ENCODE peak calls at places on chromosome 17, in nine cellular contexts. Y is GM12891; Q is GM12865; L is lower lobe of right lung; F is stimulated activated naive B cell treated with anti-CD40 and anti-IgM and Interleukin-4, amounts not matched to agents 10 μg/mL and 1 μg/mL and 100 μg/mL, for 72 hours; Z is effector CD8-positive, alpha-beta T cell; V is T-helper 1 cell; K is LoVo; T is GDM1. C is an unnamed sample.
A peak's percentile ranks its signal among the peaks of the same experiment; 100 is the strongest.

GRCh38 chr17:52790359-52790955 is 631.9 kb upstream of the CA10 start:
- DNase-seq in Y (no peak), Q (no peak), L (no peak), F (no peak), Z (no peak), V (no peak), K (no peak), T (no peak), C (no peak)

GRCh38 chr17:51397361-51398127 is 137.2 kb downstream of the UTP18 start:
- DNase-seq in Y (no peak), Q (no peak), L (no peak), F (no peak), Z (no peak), V (no peak), K (peak; percentile 23), T (no peak), C (no peak)

GRCh38 chr17:42422412-42422957 is 571 bp downstream of the CAVIN1 start:
- DNase-seq in Y (peak; percentile 48), Q (peak; percentile 45), L (peak; percentile 68), F (no peak), Z (no peak), V (no peak), K (peak; percentile 30), T (no peak), C (peak; percentile 27)

GRCh38 chr17:75130632-75131277 is 787 bp downstream of the NT5C start:
- DNase-seq in Y (peak; percentile 57), Q (peak; percentile 68), L (peak; percentile 66), F (no peak), Z (peak; percentile 20), V (peak; percentile 20), K (peak; percentile 65), T (no peak), C (peak; percentile 26)

GRCh38 chr17:54348234-54348633 is 525.5 kb downstream of the KIF2B start:
- DNase-seq in Y (no peak), Q (no peak), L (no peak), F (no peak), Z (no peak), V (no peak), K (no peak), T (no peak), C (no peak)

GRCh38 chr17:81285179-81285878 is 9.8 kb downstream of the SLC38A10 start:
- DNase-seq in Y (peak; percentile 80), Q (peak; percentile 75), L (peak; percentile 91), F (peak; percentile 51), Z (no peak), V (no peak), K (no peak), T (peak; percentile 92), C (peak; percentile 24)

GRCh38 chr17:32802306-32802705 is 74.6 kb downstream of the MYO1D start:
- DNase-seq in Y (no peak), Q (no peak), L (no peak), F (no peak), Z (no peak), V (no peak), K (no peak), T (no peak), C (no peak)

GRCh38 chr17:42179911-42180410 is 981 bp downstream of the KCNH4 start:
- DNase-seq in Y (no peak), Q (peak; percentile 35), L (no peak), F (peak; percentile 21), Z (no peak), V (no peak), K (peak; percentile 12), T (no peak), C (peak; percentile 20)

GRCh38 chr17:41308918-41309359 is at the start of gene KRTAP16-1:
- DNase-seq in Y (no peak), Q (no peak), L (no peak), F (peak; percentile 33), Z (no peak), V (peak; percentile 28), K (no peak), T (no peak), C (no peak)

GRCh38 chr17:41785091-41785875 is 1.2 kb downstream of the JUP start:
- DNase-seq in Y (no peak), Q (no peak), L (no peak), F (no peak), Z (no peak), V (no peak), K (no peak), T (peak; percentile 97), C (no peak)

GRCh38 chr17:62888148-62888547 is 77.9 kb upstream of the TANC2 start:
- DNase-seq in Y (no peak), Q (no peak), L (no peak), F (no peak), Z (no peak), V (no peak), K (no peak), T (no peak), C (no peak)

GRCh38 chr17:2689411-2690164 is 22.0 kb downstream of the CLUH start:
- DNase-seq in Y (peak; percentile 19), Q (no peak), L (peak; percentile 50), F (no peak), Z (no peak), V (peak; percentile 22), K (no peak), T (no peak), C (no peak)

GRCh38 chr17:81553616-81554181 is 1.5 kb upstream of the FAAP100 start:
- DNase-seq in Y (no peak), Q (no peak), L (no peak), F (no peak), Z (peak; percentile 33), V (no peak), K (peak; percentile 51), T (peak; percentile 23), C (no peak)

GRCh38 chr17:73648543-73648820 is 4.2 kb upstream of the SDK2 start:
- DNase-seq in Y (no peak), Q (no peak), L (no peak), F (no peak), Z (no peak), V (no peak), K (no peak), T (no peak), C (no peak)

GRCh38 chr17:83124871-83125514 is 45.6 kb downstream of the METRNL start:
- DNase-seq in Y (no peak), Q (no peak), L (peak; percentile 41), F (no peak), Z (no peak), V (no peak), K (no peak), T (no peak), C (no peak)

GRCh38 chr17:43356999-43357398 is 41.8 kb upstream of the ARL4D start:
- DNase-seq in Y (no peak), Q (no peak), L (no peak), F (no peak), Z (no peak), V (no peak), K (no peak), T (no peak), C (no peak)

C was measured in naive thymus-derived CD8-positive, alpha-beta T cell.